ENCODE peak calls at places on chromosomes 4 and X, in nine cellular contexts. R is astrocyte; J is PC-3; Z is effector memory CD4-positive, alpha-beta T cell; W is aorta; T is CD4-positive, CD25-positive, alpha-beta regulatory T cell; H is ascending aorta; Q is hepatocyte; N is K562. U is an unnamed sample.
A peak's percentile ranks its signal among the peaks of the same experiment; 100 is the strongest.

GRCh38 chrX:152959626-152960025 is 34.3 kb downstream of the PNMA5 start:
- DNase-seq in H (no peak), N (no peak), Q (no peak), W (no peak), Z (no peak), R (no peak), T (no peak), J (no peak), U (no peak)

GRCh38 chrX:119502727-119503483 is 34.7 kb downstream of the SLC25A5 start:
- DNase-seq in H (no peak), Q (peak; percentile 30), J (peak; percentile 86), T (peak; percentile 1), W (no peak), N (no peak), R (peak; percentile 39), Z (peak; percentile 7), U (peak; percentile 52)

GRCh38 chrX:115957862-115958490 is 212.6 kb upstream of the AGTR2 start:
- DNase-seq in J (peak; percentile 62), Z (no peak), N (no peak), W (no peak), Q (no peak), T (no peak), R (no peak), H (no peak), U (no peak)

GRCh38 chr4:2402053-2402452 is 16.4 kb downstream of the ZFYVE28 start:
- DNase-seq in J (peak; percentile 23), Q (peak; percentile 90), Z (no peak), H (no peak), R (peak; percentile 10), T (peak; percentile 16), N (peak; percentile 89), W (peak; percentile 70), U (no peak)

GRCh38 chr4:154349829-154350228 is 141.8 kb downstream of the DCHS2 start:
- DNase-seq in T (no peak), J (peak; percentile 35), R (no peak), H (no peak), Q (peak; percentile 46), W (no peak), Z (no peak), N (peak; percentile 17), U (no peak)

GRCh38 chr4:180610317-180610716 is 1632.9 kb upstream of the TENM3 start:
- DNase-seq in W (no peak), Z (no peak), H (no peak), J (peak; percentile 13), T (no peak), R (peak; percentile 51), N (no peak), Q (peak; percentile 16), U (no peak)

GRCh38 chrX:11105080-11105479 is 6.1 kb upstream of the HCCS start:
- DNase-seq in Q (no peak), Z (no peak), N (peak; percentile 14), W (no peak), J (peak; percentile 59), H (no peak), T (no peak), R (peak; percentile 56), U (no peak)

GRCh38 chr4:65845169-65845568 is 174.9 kb upstream of the EPHA5 start:
- DNase-seq in T (no peak), N (no peak), R (no peak), Z (no peak), H (no peak), Q (no peak), J (no peak), W (no peak), U (no peak)

GRCh38 chr4:79395883-79396282 is 12.1 kb downstream of the GK2 start:
- DNase-seq in J (no peak), Q (no peak), T (no peak), W (no peak), R (no peak), N (no peak), H (no peak), Z (no peak), U (no peak)

GRCh38 chr4:86961605-86962295 is 26.9 kb downstream of the AFF1 start:
- DNase-seq in T (no peak), W (no peak), Z (no peak), H (no peak), N (peak; percentile 86), R (peak; percentile 80), J (no peak), Q (peak; percentile 48), U (no peak)

GRCh38 chr4:88352062-88352461 is 26.6 kb upstream of the HERC6 start:
- DNase-seq in Z (no peak), W (no peak), Q (no peak), J (peak; percentile 41), T (no peak), R (peak; percentile 63), N (no peak), H (no peak), U (no peak)

GRCh38 chr4:172995704-172996103 is 172.9 kb upstream of the GALNT7 start:
- DNase-seq in R (no peak), H (no peak), T (no peak), N (no peak), W (no peak), Q (no peak), Z (no peak), J (no peak), U (no peak)

GRCh38 chrX:150694738-150695410 is 1.7 kb downstream of the MTMR1 start:
- DNase-seq in Z (no peak), R (no peak), W (no peak), Q (no peak), N (peak; percentile 11), J (no peak), H (no peak), T (no peak), U (peak; percentile 14)

GRCh38 chr4:184421558-184422155 is 52.7 kb downstream of the IRF2 start:
- DNase-seq in R (no peak), W (no peak), Q (no peak), N (no peak), J (no peak), H (no peak), T (no peak), Z (no peak), U (no peak)

GRCh38 chr4:174375422-174375821 is 91.7 kb downstream of the CEP44 start:
- DNase-seq in J (peak; percentile 18), N (no peak), Q (no peak), W (no peak), R (no peak), H (no peak), T (no peak), Z (no peak), U (no peak)

GRCh38 chr4:7876096-7876993 is 63.3 kb downstream of the AFAP1 start:
- DNase-seq in Z (no peak), T (no peak), H (no peak), Q (no peak), W (peak; percentile 63), J (no peak), R (peak; percentile 74), N (peak; percentile 8), U (peak; percentile 45)

GRCh38 chrX:117957128-117957527 is 159.5 kb downstream of the KLHL13 start:
- DNase-seq in W (no peak), Z (no peak), R (peak; percentile 55), J (peak; percentile 47), T (no peak), N (no peak), H (no peak), Q (no peak), U (no peak)

GRCh38 chrX:12978205-12979010 is 3.5 kb downstream of the TMSB4X start:
- DNase-seq in N (peak; percentile 44), T (peak; percentile 58), W (peak; percentile 72), Q (peak; percentile 75), Z (peak; percentile 62), H (no peak), J (peak; percentile 48), R (peak; percentile 78), U (peak; percentile 85)
- H3K4me3 ChIP-seq in N (peak overlapping the region; percentile 97), T (peak overlapping the region; percentile 98), W (peak overlapping the region; percentile 14), Q (peak overlapping the region; percentile 84), Z (peak overlapping the region; percentile 46), H (peak overlapping the region; percentile 78), J (no peak overlapping the region), R (peak overlapping the region; percentile 90), U (peak overlapping the region; percentile 85)

GRCh38 chr4:70315928-70316327 is 18.9 kb upstream of the CABS1 start:
- DNase-seq in Q (no peak), T (no peak), W (no peak), Z (no peak), N (no peak), H (no peak), R (no peak), J (peak; percentile 21), U (no peak)

DNA sequence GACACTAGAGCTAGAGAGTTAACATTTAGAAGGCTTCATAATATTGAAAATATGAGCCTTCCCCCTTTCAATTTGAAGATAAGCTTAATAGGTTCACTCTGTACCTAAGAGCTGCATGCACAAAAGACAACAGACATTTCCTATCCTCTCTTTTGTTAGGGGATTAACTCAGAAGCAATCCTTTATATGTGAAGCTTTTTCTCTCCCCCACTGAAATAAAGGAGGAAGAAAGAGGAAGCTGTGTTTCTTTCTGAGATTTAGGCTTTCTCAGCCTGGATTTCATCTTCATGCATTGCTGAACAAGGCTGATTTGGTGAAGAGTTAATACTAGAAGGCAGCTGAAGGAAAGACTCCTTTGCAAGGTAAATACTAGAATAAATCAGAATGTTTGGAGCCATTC is 21.0 kb upstream of the CABS1 start:
- DNase-seq in R (no peak), Z (no peak), J (no peak), N (no peak), Q (no peak), T (no peak), H (no peak), W (no peak), U (no peak)
- H3K27ac ChIP-seq in R (no peak overlapping the region), Z (no peak overlapping the region), J (no peak overlapping the region), N (no peak overlapping the region), Q (no peak overlapping the region), T (no peak overlapping the region), H (no peak overlapping the region), W (no peak overlapping the region), U (no peak overlapping the region)

GRCh38 chrX:12867746-12868145 is 874 bp downstream of the TLR7 start:
- DNase-seq in J (no peak), H (no peak), R (no peak), Q (no peak), T (no peak), N (no peak), W (no peak), Z (no peak), U (no peak)
- H3K4me3 ChIP-seq in J (no peak overlapping the region), H (no peak overlapping the region), R (no peak overlapping the region), Q (no peak overlapping the region), T (no peak overlapping the region), N (no peak overlapping the region), W (no peak overlapping the region), Z (no peak overlapping the region), U (no peak overlapping the region)

GRCh38 chrX:120755066-120755846 is 120.4 kb downstream of the CT47B1 start:
- DNase-seq in Z (no peak), W (no peak), R (no peak), N (no peak), J (no peak), T (no peak), Q (peak; percentile 39), H (no peak), U (no peak)

GRCh38 chrX:120753413-120754251 is 122.0 kb downstream of the CT47B1 start:
- DNase-seq in R (no peak), Z (no peak), H (no peak), J (no peak), N (no peak), W (no peak), T (no peak), Q (no peak), U (no peak)

GRCh38 chrX:120750381-120750780 is 120.5 kb upstream of the C1GALT1C1 start:
- DNase-seq in R (no peak), Q (no peak), H (no peak), W (no peak), Z (no peak), T (no peak), J (no peak), N (no peak), U (no peak)

GRCh38 chrX:120751683-120752082 is 121.8 kb upstream of the C1GALT1C1 start:
- DNase-seq in N (no peak), R (no peak), T (no peak), W (no peak), H (no peak), Z (no peak), Q (no peak), J (no peak), U (no peak)

GRCh38 chrX:120752431-120753128 is 122.7 kb upstream of the C1GALT1C1 start:
- DNase-seq in Q (no peak), W (no peak), N (no peak), Z (no peak), H (no peak), R (no peak), J (no peak), T (no peak), U (no peak)
- H3K27ac ChIP-seq in Q (peak overlapping the region; percentile 46), W (no peak overlapping the region), N (no peak overlapping the region), Z (no peak overlapping the region), H (no peak overlapping the region), R (no peak overlapping the region), J (no peak overlapping the region), T (no peak overlapping the region), U (no peak overlapping the region)